ENCODE peak calls at places on chromosomes 7 and 10, in seven cellular contexts. One of them, this sample, is unnamed.

GRCh38 chr7:133857376-133858119 is 269.6 kb upstream of the LRGUK start:
- DNase-seq in fibroblast of pulmonary artery: no peak
- DNase-seq in GM12865: no peak
- DNase-seq in psoas muscle: no peak
- DNase-seq in left ventricle myocardium inferior: no peak
- DNase-seq in LNCaP clone FGC: no peak
- DNase-seq in GM12878: no peak
- DNase-seq in this sample: no peak

GRCh38 chr10:132347931-132348267 is 15.9 kb downstream of the LRRC27 start:
- DNase-seq in fibroblast of pulmonary artery: no peak
- DNase-seq in GM12865: no peak
- DNase-seq in psoas muscle: no peak
- DNase-seq in left ventricle myocardium inferior: no peak
- DNase-seq in LNCaP clone FGC: no peak
- DNase-seq in GM12878: no peak
- DNase-seq in this sample: no peak

GRCh38 chr10:132110713-132111112 is 45.0 kb downstream of the JAKMIP3 start:
- DNase-seq in fibroblast of pulmonary artery: no peak
- DNase-seq in GM12865: no peak
- DNase-seq in psoas muscle: no peak
- DNase-seq in left ventricle myocardium inferior: peak; percentile 1
- DNase-seq in LNCaP clone FGC: no peak
- DNase-seq in GM12878: no peak
- DNase-seq in this sample: no peak

GRCh38 chr7:91512958-91513357 is 248.7 kb downstream of the FZD1 start:
- DNase-seq in fibroblast of pulmonary artery: no peak
- DNase-seq in GM12865: no peak
- DNase-seq in psoas muscle: no peak
- DNase-seq in left ventricle myocardium inferior: no peak
- DNase-seq in LNCaP clone FGC: peak; percentile 61
- DNase-seq in GM12878: no peak
- DNase-seq in this sample: no peak

GRCh38 chr7:124429923-124430322 is 335.7 kb downstream of the GPR37 start:
- DNase-seq in fibroblast of pulmonary artery: no peak
- DNase-seq in GM12865: no peak
- DNase-seq in psoas muscle: no peak
- DNase-seq in left ventricle myocardium inferior: no peak
- DNase-seq in LNCaP clone FGC: no peak
- DNase-seq in GM12878: no peak
- DNase-seq in this sample: no peak

GRCh38 chr10:1603181-1603580 is 134.1 kb downstream of the ADARB2 start:
- DNase-seq in fibroblast of pulmonary artery: no peak
- DNase-seq in GM12865: no peak
- DNase-seq in psoas muscle: no peak
- DNase-seq in left ventricle myocardium inferior: no peak
- DNase-seq in LNCaP clone FGC: no peak
- DNase-seq in GM12878: no peak
- DNase-seq in this sample: no peak

GRCh38 chr7:27636326-27637006 is 26.2 kb downstream of the HIBADH start:
- DNase-seq in fibroblast of pulmonary artery: peak; percentile 59
- DNase-seq in GM12865: no peak
- DNase-seq in psoas muscle: no peak
- DNase-seq in left ventricle myocardium inferior: no peak
- DNase-seq in LNCaP clone FGC: peak; percentile 81
- DNase-seq in GM12878: no peak
- DNase-seq in this sample: peak; percentile 69

GRCh38 chr10:104488046-104488832 is 134.6 kb downstream of the CFAP58 start:
- DNase-seq in fibroblast of pulmonary artery: no peak
- DNase-seq in GM12865: no peak
- DNase-seq in psoas muscle: no peak
- DNase-seq in left ventricle myocardium inferior: no peak
- DNase-seq in LNCaP clone FGC: no peak
- DNase-seq in GM12878: no peak
- DNase-seq in this sample: no peak

GRCh38 chr7:106153891-106154449 is 41.9 kb upstream of the SYPL1 start:
- DNase-seq in fibroblast of pulmonary artery: peak; percentile 87
- DNase-seq in GM12865: peak; percentile 84
- DNase-seq in psoas muscle: peak; percentile 79
- DNase-seq in left ventricle myocardium inferior: peak; percentile 78
- DNase-seq in LNCaP clone FGC: peak; percentile 51
- DNase-seq in GM12878: peak; percentile 45
- DNase-seq in this sample: peak; percentile 86
- H3K4me3 ChIP-seq in fibroblast of pulmonary artery: no peak overlapping the region
- H3K4me3 ChIP-seq in GM12865: no peak overlapping the region
- H3K4me3 ChIP-seq in psoas muscle: peak overlapping the region; percentile 34
- H3K4me3 ChIP-seq in left ventricle myocardium inferior: peak overlapping the region; percentile 3
- H3K4me3 ChIP-seq in LNCaP clone FGC: no peak overlapping the region
- H3K4me3 ChIP-seq in GM12878: no peak overlapping the region
- H3K4me3 ChIP-seq in this sample: no peak overlapping the region

GRCh38 chr7:101244385-101245146 is at the start of gene FIS1:
- DNase-seq in fibroblast of pulmonary artery: peak; percentile 89
- DNase-seq in GM12865: peak; percentile 95
- DNase-seq in psoas muscle: peak; percentile 94
- DNase-seq in left ventricle myocardium inferior: peak; percentile 94
- DNase-seq in LNCaP clone FGC: peak; percentile 66
- DNase-seq in GM12878: peak; percentile 68
- DNase-seq in this sample: peak; percentile 87
- TF ChIP-seq CTCF in fibroblast of pulmonary artery: peak; percentile 77
- TF ChIP-seq CTCF in GM12865: peak; percentile 90
- TF ChIP-seq CTCF in psoas muscle: no peak
- TF ChIP-seq CTCF in left ventricle myocardium inferior: peak; percentile 8
- TF ChIP-seq CTCF in LNCaP clone FGC: peak; percentile 93
- TF ChIP-seq CTCF in GM12878: peak; percentile 79
- TF ChIP-seq CTCF in this sample: peak; percentile 91

GRCh38 chr10:49112851-49113250 is 2.5 kb downstream of the VSTM4 start:
- DNase-seq in fibroblast of pulmonary artery: no peak
- DNase-seq in GM12865: no peak
- DNase-seq in psoas muscle: no peak
- DNase-seq in left ventricle myocardium inferior: no peak
- DNase-seq in LNCaP clone FGC: no peak
- DNase-seq in GM12878: no peak
- DNase-seq in this sample: no peak
- H3K4me3 ChIP-seq in fibroblast of pulmonary artery: no peak overlapping the region
- H3K4me3 ChIP-seq in GM12865: no peak overlapping the region
- H3K4me3 ChIP-seq in psoas muscle: no peak overlapping the region
- H3K4me3 ChIP-seq in left ventricle myocardium inferior: peak overlapping the region; percentile 77
- H3K4me3 ChIP-seq in LNCaP clone FGC: no peak overlapping the region
- H3K4me3 ChIP-seq in GM12878: no peak overlapping the region
- H3K4me3 ChIP-seq in this sample: no peak overlapping the region

GRCh38 chr10:101073631-101074030 is 11.8 kb downstream of the KAZALD1 start:
- DNase-seq in fibroblast of pulmonary artery: no peak
- DNase-seq in GM12865: no peak
- DNase-seq in psoas muscle: no peak
- DNase-seq in left ventricle myocardium inferior: no peak
- DNase-seq in LNCaP clone FGC: no peak
- DNase-seq in GM12878: no peak
- DNase-seq in this sample: no peak
- TF ChIP-seq CTCF in fibroblast of pulmonary artery: no peak
- TF ChIP-seq CTCF in GM12865: no peak
- TF ChIP-seq CTCF in psoas muscle: no peak
- TF ChIP-seq CTCF in left ventricle myocardium inferior: no peak
- TF ChIP-seq CTCF in LNCaP clone FGC: no peak
- TF ChIP-seq CTCF in GM12878: no peak
- TF ChIP-seq CTCF in this sample: no peak

DNA sequence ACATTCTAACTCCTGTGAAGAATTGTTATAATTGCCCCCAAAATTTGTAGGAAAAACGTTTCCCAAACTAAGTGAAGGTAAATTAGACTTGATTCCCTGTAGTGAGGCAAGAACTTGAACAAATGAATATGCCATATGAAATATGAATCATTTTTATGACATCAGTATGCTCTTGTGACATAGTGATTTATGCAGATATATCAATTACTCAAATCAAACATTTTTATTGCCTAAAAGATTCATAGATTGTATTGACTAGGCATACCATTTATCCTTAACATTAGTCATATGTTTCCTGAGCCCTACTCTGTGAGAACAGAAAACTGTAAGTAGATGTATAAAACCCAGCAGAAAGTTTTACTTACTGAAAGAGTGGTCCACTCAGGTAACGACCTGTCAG is 245.6 kb downstream of the MALRD1 start:
- DNase-seq in fibroblast of pulmonary artery: no peak
- DNase-seq in GM12865: no peak
- DNase-seq in psoas muscle: no peak
- DNase-seq in left ventricle myocardium inferior: no peak
- DNase-seq in LNCaP clone FGC: no peak
- DNase-seq in GM12878: no peak
- DNase-seq in this sample: no peak
- H3K4me3 ChIP-seq in fibroblast of pulmonary artery: no peak overlapping the region
- H3K4me3 ChIP-seq in GM12865: no peak overlapping the region
- H3K4me3 ChIP-seq in psoas muscle: no peak overlapping the region
- H3K4me3 ChIP-seq in left ventricle myocardium inferior: no peak overlapping the region
- H3K4me3 ChIP-seq in LNCaP clone FGC: no peak overlapping the region
- H3K4me3 ChIP-seq in GM12878: no peak overlapping the region
- H3K4me3 ChIP-seq in this sample: no peak overlapping the region

This sample was measured in fibroblast of the aortic adventitia.